ENCODE peak calls at places on chromosomes 3 and 15, in four cellular contexts. O is PC-3, L is fibroblast of lung, H is MM.1S. I is an unnamed sample. For H4K20me1 and H3K36me3, the result is how much of the 10 kb centered on the place peaks cover.

GRCh38 chr15:49026700-49027099 is 19.5 kb downstream of the SECISBP2L start:
- DNase-seq in O (no peak), L (no peak), H (peak), I (no peak)

GRCh38 chr15:67409175-67409574 is 111.8 kb upstream of the C15orf61 start:
- DNase-seq in L (no peak), O (no peak), H (no peak), I (no peak)

GRCh38 chr3:151096697-151097096 is 11.2 kb downstream of the MED12L start:
- DNase-seq in H (no peak), L (no peak), O (no peak), I (no peak)

GRCh38 chr15:91125162-91125561 is 25.1 kb downstream of the SV2B start:
- DNase-seq in L (no peak), H (no peak), O (no peak), I (no peak)

GRCh38 chr3:50237133-50237651 is 1.2 kb downstream of the GNAI2 start:
- DNase-seq in O (peak), L (peak), H (no peak), I (peak)

GRCh38 chr15:37098468-37099320 is 1.7 kb downstream of the MEIS2 start:
- DNase-seq in O (peak), L (peak), H (peak), I (peak)

GRCh38 chr15:81752149-81752942 is 293.5 kb downstream of the MEX3B start:
- DNase-seq in H (peak), O (peak), L (peak), I (peak)

GRCh38 chr3:126352476-126353454 is 4.4 kb downstream of the KLF15 start:
- DNase-seq in O (no peak), L (peak), H (peak), I (no peak)

GRCh38 chr3:64053581-64053980 is 30.3 kb upstream of the PSMD6 start:
- DNase-seq in H (no peak), L (no peak), O (no peak), I (no peak)

GRCh38 chr3:45541326-45542321 is 52.9 kb upstream of the LIMD1 start:
- DNase-seq in O (no peak), H (no peak), L (no peak), I (no peak)

GRCh38 chr3:187951452-187952190 is 202.3 kb upstream of the LPP start:
- DNase-seq in O (no peak), H (no peak), L (no peak), I (no peak)

GRCh38 chr3:36679384-36680200 is 84.8 kb downstream of the DCLK3 start:
- DNase-seq in L (peak), H (no peak), O (peak), I (no peak)

GRCh38 chr3:11156026-11156410 is 1.7 kb downstream of the HRH1 start:
- DNase-seq in O (no peak), L (no peak), H (no peak), I (no peak)

GRCh38 chr3:127822836-127823589 is 698 bp upstream of the MGLL start:
- DNase-seq in H (no peak), O (peak), L (peak), I (peak)

GRCh38 chr3:71476950-71477349 is 106.6 kb downstream of the FOXP1 start:
- DNase-seq in H (no peak), L (no peak), O (no peak), I (no peak)

GRCh38 chr3:35679409-35680080 is 40.2 kb downstream of the ARPP21 start:
- DNase-seq in L (no peak), H (no peak), O (no peak), I (no peak)

GRCh38 chr3:35675621-35676020 is 36.3 kb downstream of the ARPP21 start:
- DNase-seq in H (no peak), L (no peak), O (no peak), I (no peak)

GRCh38 chr3:35678552-35679220 is 39.4 kb downstream of the ARPP21 start:
- DNase-seq in O (no peak), H (no peak), L (no peak), I (no peak)

GRCh38 chr3:35675206-35675605 is 35.9 kb downstream of the ARPP21 start:
- DNase-seq in H (no peak), O (no peak), L (no peak), I (no peak)

GRCh38 chr3:35677797-35678196 is 38.5 kb downstream of the ARPP21 start:
- DNase-seq in O (no peak), L (no peak), H (no peak), I (no peak)
- H3K27ac ChIP-seq in O (no peak), L (no peak), H (no peak), I (no peak)

DNA sequence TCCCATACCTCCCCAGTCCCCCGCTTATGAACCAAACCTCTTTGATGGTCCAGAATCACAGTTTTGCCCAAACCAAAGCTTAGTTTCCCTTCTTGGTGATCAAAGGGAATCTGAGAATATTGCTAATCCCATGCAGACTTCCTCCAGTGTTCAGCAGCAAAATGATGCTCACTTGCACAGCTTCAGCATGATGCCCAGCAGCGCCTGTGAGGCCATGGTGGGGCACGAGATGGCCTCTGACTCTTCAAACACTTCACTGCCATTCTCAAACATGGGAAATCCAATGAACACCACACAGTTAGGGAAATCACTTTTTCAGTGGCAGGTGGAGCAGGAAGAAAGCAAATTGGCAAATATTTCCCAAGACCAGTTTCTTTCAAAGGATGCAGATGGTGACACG is 4.2 kb downstream of the NFKBIZ start:
- DNase-seq in H (no peak), L (no peak), O (no peak), I (no peak)
- H4K20me1 ChIP-seq in H (under half), L (under half), O (half or more), I (half or more)

DNA sequence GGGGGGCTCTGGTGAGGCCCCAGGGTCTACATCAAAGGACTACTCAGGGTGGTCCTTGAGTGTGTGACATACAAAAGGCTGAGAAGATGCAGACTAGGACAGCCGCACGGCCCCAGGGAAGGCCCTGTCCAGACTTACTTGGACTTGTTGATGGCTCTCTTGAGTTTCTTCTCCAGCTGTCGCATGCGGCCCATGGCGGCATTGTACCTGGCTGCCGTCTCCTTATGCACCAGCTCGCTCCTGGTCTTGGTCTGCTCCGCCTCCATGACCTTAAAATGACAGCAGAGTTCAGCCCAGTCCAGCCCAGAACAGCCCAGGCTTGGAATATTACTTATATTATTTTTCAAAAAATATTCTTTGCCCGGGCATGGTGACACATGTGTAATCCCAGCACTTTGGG is 56.0 kb downstream of the CAPN7 start:
- DNase-seq in L (no peak), H (no peak), O (no peak), I (no peak)
- H3K36me3 ChIP-seq in L (under half), H (under half), O (under half), I (under half)

GRCh38 chr3:177359601-177360357 is 162.5 kb upstream of the TBL1XR1 start:
- DNase-seq in L (peak), H (peak), O (peak), I (peak)

GRCh38 chr3:177361042-177361938 is 164.0 kb upstream of the TBL1XR1 start:
- DNase-seq in H (peak), L (no peak), O (no peak), I (no peak)

GRCh38 chr3:177364236-177364635 is 167.0 kb upstream of the TBL1XR1 start:
- DNase-seq in O (no peak), L (no peak), H (peak), I (no peak)

GRCh38 chr3:177358968-177359600 is 161.8 kb upstream of the TBL1XR1 start:
- DNase-seq in O (peak), L (no peak), H (peak), I (peak)

DNA sequence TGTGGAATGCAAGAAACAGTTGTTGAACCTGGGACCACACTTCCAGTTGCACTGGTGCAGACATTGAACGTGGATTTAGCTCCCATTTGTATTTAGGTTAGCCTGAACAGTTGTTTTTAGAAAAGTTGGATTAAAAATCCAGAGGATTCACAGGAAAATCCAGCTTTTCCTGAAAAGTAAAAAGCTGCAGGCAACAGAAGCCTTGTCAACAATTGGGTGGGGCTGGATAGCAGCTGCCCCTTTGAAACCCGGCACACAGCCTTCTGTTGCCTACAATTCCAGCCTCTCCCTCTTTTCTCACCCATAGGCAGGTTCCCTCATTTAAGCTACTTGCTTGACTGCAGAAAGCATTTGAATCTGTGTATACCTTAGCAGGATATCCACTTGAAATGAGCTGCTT is 165.4 kb upstream of the TBL1XR1 start:
- DNase-seq in O (no peak), L (no peak), H (peak), I (no peak)
- H3K27ac ChIP-seq in O (no peak), L (no peak), H (no peak), I (no peak)

I was measured in hepatocyte.